ENCODE peak calls at places on chromosomes 5 and 9, in five cellular contexts. One of them, this sample, is unnamed.

GRCh38 chr9:121331992-121332685 is 37.9 kb downstream of the STOM start:
- DNase-seq in uterus: no peak
- DNase-seq in sigmoid colon: peak
- DNase-seq in gastrocnemius medialis: no peak
- DNase-seq in GM12892: no peak
- DNase-seq in this sample: no peak

GRCh38 chr5:53874409-53874808 is 314.0 kb downstream of the NDUFS4 start:
- DNase-seq in gastrocnemius medialis: no peak
- DNase-seq in uterus: no peak
- DNase-seq in GM12892: no peak
- DNase-seq in sigmoid colon: no peak
- DNase-seq in this sample: no peak

GRCh38 chr9:8868632-8869031 is 1069.1 kb upstream of the DMAC1 start:
- DNase-seq in GM12892: no peak
- DNase-seq in gastrocnemius medialis: no peak
- DNase-seq in uterus: no peak
- DNase-seq in sigmoid colon: no peak
- DNase-seq in this sample: no peak

GRCh38 chr5:154077692-154078091 is 38.9 kb downstream of the MFAP3 start:
- DNase-seq in GM12892: no peak
- DNase-seq in uterus: no peak
- DNase-seq in sigmoid colon: no peak
- DNase-seq in gastrocnemius medialis: peak
- DNase-seq in this sample: peak

GRCh38 chr5:116542619-116543018 is 32.0 kb downstream of the SEMA6A start:
- DNase-seq in uterus: no peak
- DNase-seq in sigmoid colon: no peak
- DNase-seq in GM12892: no peak
- DNase-seq in gastrocnemius medialis: no peak
- DNase-seq in this sample: no peak

GRCh38 chr9:16628421-16628820 is 242.0 kb downstream of the BNC2 start:
- DNase-seq in gastrocnemius medialis: no peak
- DNase-seq in sigmoid colon: no peak
- DNase-seq in uterus: no peak
- DNase-seq in GM12892: no peak
- DNase-seq in this sample: no peak

GRCh38 chr5:123180178-123180577 is 91.1 kb downstream of the PRDM6 start:
- DNase-seq in sigmoid colon: peak
- DNase-seq in gastrocnemius medialis: peak
- DNase-seq in uterus: no peak
- DNase-seq in GM12892: no peak
- DNase-seq in this sample: no peak

GRCh38 chr9:107465467-107466451 is 23.8 kb downstream of the KLF4 start:
- DNase-seq in uterus: peak
- DNase-seq in sigmoid colon: peak
- DNase-seq in GM12892: peak
- DNase-seq in gastrocnemius medialis: peak
- DNase-seq in this sample: peak

GRCh38 chr9:127776195-127776918 is 2.1 kb downstream of the SH2D3C start:
- DNase-seq in uterus: no peak
- DNase-seq in sigmoid colon: no peak
- DNase-seq in GM12892: peak
- DNase-seq in gastrocnemius medialis: no peak
- DNase-seq in this sample: no peak

GRCh38 chr5:96652769-96653455 is 9.3 kb upstream of the CAST start:
- DNase-seq in gastrocnemius medialis: no peak
- DNase-seq in GM12892: no peak
- DNase-seq in uterus: no peak
- DNase-seq in sigmoid colon: no peak
- DNase-seq in this sample: no peak

GRCh38 chr5:56476487-56476856 is 243.3 kb upstream of the ANKRD55 start:
- DNase-seq in gastrocnemius medialis: no peak
- DNase-seq in sigmoid colon: no peak
- DNase-seq in uterus: no peak
- DNase-seq in GM12892: no peak
- DNase-seq in this sample: no peak

GRCh38 chr5:78320461-78320860 is 26.0 kb upstream of the AP3B1 start:
- DNase-seq in GM12892: no peak
- DNase-seq in sigmoid colon: no peak
- DNase-seq in uterus: no peak
- DNase-seq in gastrocnemius medialis: no peak
- DNase-seq in this sample: no peak

GRCh38 chr5:178820001-178820400 is 39.8 kb upstream of the ZNF354B start:
- DNase-seq in gastrocnemius medialis: no peak
- DNase-seq in GM12892: no peak
- DNase-seq in uterus: no peak
- DNase-seq in sigmoid colon: no peak
- DNase-seq in this sample: no peak

GRCh38 chr5:10681605-10682428 is 79.2 kb downstream of the DAP start:
- DNase-seq in GM12892: no peak
- DNase-seq in uterus: no peak
- DNase-seq in gastrocnemius medialis: no peak
- DNase-seq in sigmoid colon: no peak
- DNase-seq in this sample: no peak

GRCh38 chr9:137002646-137003041 is 6.3 kb upstream of the CLIC3 start:
- DNase-seq in uterus: no peak
- DNase-seq in GM12892: no peak
- DNase-seq in sigmoid colon: no peak
- DNase-seq in gastrocnemius medialis: no peak
- DNase-seq in this sample: no peak

GRCh38 chr9:93093449-93094293 is 2.3 kb upstream of the CARD19 start:
- DNase-seq in GM12892: no peak
- DNase-seq in gastrocnemius medialis: peak
- DNase-seq in sigmoid colon: peak
- DNase-seq in uterus: no peak
- DNase-seq in this sample: peak

GRCh38 chr5:55154893-55155292 is 5.1 kb upstream of the GPX8 start:
- DNase-seq in uterus: no peak
- DNase-seq in sigmoid colon: no peak
- DNase-seq in gastrocnemius medialis: no peak
- DNase-seq in GM12892: no peak
- DNase-seq in this sample: no peak

GRCh38 chr5:155193018-155193417 is 179.5 kb downstream of the KIF4B start:
- DNase-seq in GM12892: no peak
- DNase-seq in uterus: no peak
- DNase-seq in sigmoid colon: no peak
- DNase-seq in gastrocnemius medialis: no peak
- DNase-seq in this sample: no peak

GRCh38 chr5:178331491-178331981 is 98.9 kb upstream of the PHYKPL start:
- DNase-seq in gastrocnemius medialis: peak
- DNase-seq in uterus: no peak
- DNase-seq in sigmoid colon: peak
- DNase-seq in GM12892: no peak
- DNase-seq in this sample: peak

GRCh38 chr9:16337322-16338029 is 533.0 kb downstream of the BNC2 start:
- DNase-seq in sigmoid colon: no peak
- DNase-seq in GM12892: no peak
- DNase-seq in uterus: no peak
- DNase-seq in gastrocnemius medialis: no peak
- DNase-seq in this sample: no peak

GRCh38 chr5:88665750-88666215 is 217.2 kb downstream of the MEF2C start:
- DNase-seq in GM12892: no peak
- DNase-seq in uterus: no peak
- DNase-seq in sigmoid colon: no peak
- DNase-seq in gastrocnemius medialis: no peak
- DNase-seq in this sample: no peak

GRCh38 chr5:132008961-132009680 is 2.3 kb downstream of the ACSL6 start:
- DNase-seq in gastrocnemius medialis: peak
- DNase-seq in GM12892: no peak
- DNase-seq in sigmoid colon: peak
- DNase-seq in uterus: peak
- DNase-seq in this sample: peak

GRCh38 chr9:110208031-110208430 is at the start of gene C9orf152:
- DNase-seq in gastrocnemius medialis: no peak
- DNase-seq in sigmoid colon: no peak
- DNase-seq in GM12892: no peak
- DNase-seq in uterus: no peak
- DNase-seq in this sample: peak

GRCh38 chr5:127203818-127204217 is 86.8 kb upstream of the MEGF10 start:
- DNase-seq in gastrocnemius medialis: no peak
- DNase-seq in uterus: no peak
- DNase-seq in GM12892: no peak
- DNase-seq in sigmoid colon: no peak
- DNase-seq in this sample: no peak

GRCh38 chr5:73515232-73515631 is 17.0 kb downstream of the BTF3 start:
- DNase-seq in GM12892: no peak
- DNase-seq in sigmoid colon: no peak
- DNase-seq in gastrocnemius medialis: no peak
- DNase-seq in uterus: no peak
- DNase-seq in this sample: peak

GRCh38 chr5:172707285-172708182 is 63.5 kb downstream of the DUSP1 start:
- DNase-seq in gastrocnemius medialis: no peak
- DNase-seq in uterus: peak
- DNase-seq in GM12892: no peak
- DNase-seq in sigmoid colon: no peak
- DNase-seq in this sample: peak

GRCh38 chr9:110088099-110088498 is 119.9 kb downstream of the C9orf152 start:
- DNase-seq in uterus: no peak
- DNase-seq in gastrocnemius medialis: no peak
- DNase-seq in sigmoid colon: no peak
- DNase-seq in GM12892: no peak
- DNase-seq in this sample: no peak

GRCh38 chr5:152221721-152222629 is 183.1 kb downstream of the NMUR2 start:
- DNase-seq in gastrocnemius medialis: no peak
- DNase-seq in sigmoid colon: no peak
- DNase-seq in uterus: no peak
- DNase-seq in GM12892: no peak
- DNase-seq in this sample: no peak

DNA sequence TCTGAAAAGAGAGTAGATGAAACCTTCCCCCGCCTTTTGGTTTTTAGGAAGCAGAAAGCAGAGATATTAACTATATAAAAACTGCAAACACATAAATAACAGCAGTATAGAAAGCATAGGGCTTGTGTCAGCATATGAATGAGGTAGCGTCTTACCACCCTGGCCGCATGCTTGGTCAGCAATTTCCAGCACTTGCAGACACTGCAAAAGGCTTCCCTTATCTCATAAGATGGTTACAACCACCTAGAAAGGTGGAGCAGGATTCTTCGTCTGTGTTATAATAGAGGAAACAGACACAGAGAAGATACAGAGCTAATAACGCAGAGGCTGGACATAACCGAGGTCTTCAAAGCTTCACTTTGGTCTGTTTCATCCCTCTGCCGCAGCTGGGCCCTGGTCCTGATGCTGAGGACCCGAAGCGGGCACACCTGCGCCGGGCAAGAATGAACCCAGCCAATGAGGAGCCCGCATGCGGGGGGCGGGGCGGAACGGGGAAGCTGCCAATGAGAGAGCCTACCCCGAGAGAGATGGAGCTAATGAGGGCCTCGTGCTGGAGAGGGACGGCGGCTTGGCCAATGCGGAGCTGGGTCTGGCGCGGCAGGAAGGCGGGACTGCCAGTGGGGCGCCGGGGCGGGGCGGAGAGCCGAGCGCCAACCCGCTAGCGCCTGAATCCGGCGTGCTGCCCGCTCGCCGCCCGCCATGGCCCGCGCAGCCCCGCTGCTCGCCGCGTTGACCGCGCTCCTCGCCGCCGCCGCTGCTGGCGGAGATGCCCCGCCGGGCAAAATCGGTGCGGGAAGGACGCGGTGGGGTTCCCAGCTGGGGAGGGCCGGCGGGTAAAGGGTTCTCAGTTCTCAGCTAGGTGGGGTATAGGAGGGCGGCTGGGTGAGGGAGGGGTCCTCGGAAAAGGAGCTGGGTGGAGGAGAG is at the start of gene PCYOX1L:
- DNase-seq in sigmoid colon: peak
- DNase-seq in gastrocnemius medialis: peak
- DNase-seq in GM12892: peak
- DNase-seq in uterus: peak
- DNase-seq in this sample: peak
- TF ChIP-seq POLR2A in sigmoid colon: no peak
- TF ChIP-seq POLR2A in gastrocnemius medialis: no peak
- TF ChIP-seq POLR2A in GM12892: peak
- TF ChIP-seq POLR2A in uterus: peak
- TF ChIP-seq POLR2A in this sample: no peak

DNA sequence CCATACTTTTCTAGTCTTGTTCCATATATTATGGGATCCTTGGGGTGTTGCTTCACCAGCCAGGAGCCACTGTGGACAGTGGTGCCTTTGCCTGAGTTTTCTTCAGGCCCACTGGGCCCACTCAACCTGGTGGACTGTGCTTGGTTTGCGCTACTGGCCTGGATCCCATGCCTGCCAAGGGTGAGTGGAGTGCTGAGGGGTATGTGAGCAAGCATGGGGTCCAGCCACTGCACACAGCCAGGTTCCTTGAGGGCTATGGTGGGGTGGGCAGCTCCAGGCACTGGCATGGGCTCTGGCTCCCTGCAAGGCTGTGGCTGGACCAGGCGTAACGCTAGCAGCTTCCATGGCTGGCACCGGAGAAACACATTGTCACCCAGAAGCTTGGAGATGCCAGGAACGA is 13.2 kb upstream of the PRR16 start:
- DNase-seq in gastrocnemius medialis: no peak
- DNase-seq in GM12892: no peak
- DNase-seq in sigmoid colon: no peak
- DNase-seq in uterus: no peak
- DNase-seq in this sample: no peak
- TF ChIP-seq POLR2A in gastrocnemius medialis: no peak
- TF ChIP-seq POLR2A in GM12892: no peak
- TF ChIP-seq POLR2A in sigmoid colon: no peak
- TF ChIP-seq POLR2A in uterus: no peak
- TF ChIP-seq POLR2A in this sample: no peak

GRCh38 chr9:88766778-88767503 is 224.3 kb upstream of the S1PR3 start:
- DNase-seq in GM12892: no peak
- DNase-seq in uterus: no peak
- DNase-seq in sigmoid colon: no peak
- DNase-seq in gastrocnemius medialis: no peak
- DNase-seq in this sample: no peak
- TF ChIP-seq POLR2A in GM12892: no peak
- TF ChIP-seq POLR2A in uterus: no peak
- TF ChIP-seq POLR2A in sigmoid colon: no peak
- TF ChIP-seq POLR2A in gastrocnemius medialis: no peak
- TF ChIP-seq POLR2A in this sample: no peak

DNA sequence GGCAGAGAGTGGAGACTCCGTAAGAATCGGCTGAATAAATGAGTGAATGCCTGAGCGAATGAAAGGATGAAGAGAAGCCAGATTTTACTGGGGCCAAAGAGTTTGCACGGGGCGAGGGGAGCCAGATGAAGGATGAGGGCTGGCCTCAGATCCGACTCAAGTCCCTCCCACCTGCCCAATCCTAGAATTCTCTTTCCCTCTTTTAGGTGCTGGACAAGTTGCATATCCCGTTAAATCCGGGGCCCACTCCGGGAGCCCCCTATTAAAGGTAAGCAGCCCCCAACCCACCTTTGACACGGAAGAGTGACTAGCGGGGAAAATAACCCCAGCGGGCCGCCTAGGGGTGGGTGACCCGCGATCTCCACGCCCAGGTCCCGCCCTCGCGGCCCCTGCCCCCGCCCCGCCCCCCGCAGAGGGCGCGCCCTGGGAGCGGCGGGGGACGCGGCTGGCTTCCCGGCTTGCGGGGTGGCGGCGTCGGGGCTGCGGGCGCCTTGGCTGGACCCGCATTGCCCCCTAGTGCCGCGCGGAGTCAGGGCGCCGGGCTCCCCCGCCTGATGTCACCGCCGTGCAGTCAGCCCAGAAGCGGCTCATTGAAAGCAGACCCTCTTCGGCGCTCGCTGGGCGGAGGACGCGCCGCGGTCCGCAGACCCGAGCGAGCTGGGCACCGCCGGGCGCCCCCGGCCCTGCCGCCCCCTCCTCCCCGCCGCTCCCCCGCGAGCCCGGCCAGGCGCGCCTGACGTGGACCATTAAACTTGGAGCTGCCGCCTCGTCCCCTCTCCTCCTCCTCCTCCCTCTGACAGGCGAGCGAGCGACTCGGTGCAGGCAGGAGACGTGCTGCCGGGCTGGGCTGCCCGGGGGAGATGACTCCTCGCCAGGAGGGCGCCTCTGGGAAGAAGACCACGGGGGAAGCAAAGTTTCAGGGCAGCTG is at the start of gene ADRA1B:
- DNase-seq in uterus: peak
- DNase-seq in GM12892: peak
- DNase-seq in sigmoid colon: peak
- DNase-seq in gastrocnemius medialis: peak
- DNase-seq in this sample: peak
- TF ChIP-seq POLR2A in uterus: no peak
- TF ChIP-seq POLR2A in GM12892: no peak
- TF ChIP-seq POLR2A in sigmoid colon: no peak
- TF ChIP-seq POLR2A in gastrocnemius medialis: no peak
- TF ChIP-seq POLR2A in this sample: no peak